ENCODE peak calls at places on chromosome 10, in five cellular contexts. M, P, H, F and O are unnamed samples.

GRCh38 chr10:43383204-43383971 is 12.0 kb downstream of the FXYD4 start:
- DNase-seq in M (peak; percentile 66), P (no peak), H (no peak), F (no peak), O (no peak)

GRCh38 chr10:90865400-90865799 is 6.4 kb upstream of the RPP30 start:
- DNase-seq in M (peak; percentile 69), P (no peak), H (no peak), F (peak; percentile 36), O (no peak)

GRCh38 chr10:50929670-50930069 is 44.2 kb upstream of the A1CF start:
- DNase-seq in M (peak; percentile 68), P (no peak), H (no peak), F (no peak), O (no peak)

GRCh38 chr10:122206471-122207065 is 64.5 kb upstream of the BTBD16 start:
- DNase-seq in M (peak; percentile 34), P (no peak), H (no peak), F (peak; percentile 45), O (no peak)

GRCh38 chr10:71697938-71698709 is 21.5 kb downstream of the C10orf105 start:
- DNase-seq in M (no peak), P (no peak), H (no peak), F (no peak), O (no peak)

GRCh38 chr10:127034790-127035189 is 129.6 kb downstream of the DOCK1 start:
- DNase-seq in M (no peak), P (peak; percentile 33), H (no peak), F (no peak), O (peak; percentile 67)

GRCh38 chr10:103197177-103197576 is 4.1 kb upstream of the NT5C2 start:
- DNase-seq in M (peak; percentile 90), P (no peak), H (no peak), F (peak; percentile 68), O (no peak)

GRCh38 chr10:60428387-60428737 is 38.7 kb upstream of the ANK3 start:
- DNase-seq in M (peak; percentile 13), P (no peak), H (no peak), F (peak; percentile 64), O (no peak)

GRCh38 chr10:100303724-100304319 is 17.3 kb upstream of the BLOC1S2 start:
- DNase-seq in M (peak; percentile 70), P (no peak), H (no peak), F (peak; percentile 35), O (peak; percentile 60)

GRCh38 chr10:127207081-127207480 is 10.7 kb upstream of the INSYN2A start:
- DNase-seq in M (peak; percentile 17), P (no peak), H (no peak), F (no peak), O (no peak)

GRCh38 chr10:688287-688620 is 1.2 kb downstream of the DIP2C start:
- DNase-seq in M (peak; percentile 57), P (no peak), H (no peak), F (no peak), O (no peak)

GRCh38 chr10:12727832-12728215 is 273.7 kb downstream of the CCDC3 start:
- DNase-seq in M (peak; percentile 43), P (peak; percentile 67), H (no peak), F (peak; percentile 73), O (no peak)

GRCh38 chr10:48996-49395 is at the start of gene TUBB8:
- DNase-seq in M (no peak), P (no peak), H (no peak), F (no peak), O (no peak)

GRCh38 chr10:72832701-72833100 is 60.8 kb upstream of the OIT3 start:
- DNase-seq in M (no peak), P (no peak), H (no peak), F (no peak), O (no peak)

GRCh38 chr10:9075420-9075819 is 1020.9 kb downstream of the GATA3 start:
- DNase-seq in M (no peak), P (no peak), H (no peak), F (no peak), O (no peak)

GRCh38 chr10:92886334-92886961 is 38.1 kb downstream of the EXOC6 start:
- DNase-seq in M (peak; percentile 2), P (no peak), H (no peak), F (peak; percentile 24), O (no peak)

GRCh38 chr10:132684164-132684891 is 101.6 kb downstream of the NKX6-2 start:
- DNase-seq in M (peak; percentile 46), P (peak; percentile 35), H (peak; percentile 63), F (peak; percentile 60), O (no peak)

GRCh38 chr10:132398566-132398991 is 1.6 kb downstream of the PWWP2B start:
- DNase-seq in M (no peak), P (no peak), H (no peak), F (no peak), O (no peak)

GRCh38 chr10:119120413-119120867 is 16.5 kb downstream of the DENND10 start:
- DNase-seq in M (peak; percentile 32), P (no peak), H (no peak), F (peak; percentile 68), O (no peak)

GRCh38 chr10:25023278-25023677 is 6.9 kb downstream of the THNSL1 start:
- DNase-seq in M (no peak), P (no peak), H (no peak), F (no peak), O (no peak)

GRCh38 chr10:28263136-28263857 is 39.6 kb downstream of the MPP7 start:
- DNase-seq in M (no peak), P (peak; percentile 48), H (no peak), F (no peak), O (no peak)

GRCh38 chr10:3482200-3482993 is 302.6 kb downstream of the KLF6 start:
- DNase-seq in M (peak; percentile 97), P (peak; percentile 54), H (peak; percentile 80), F (peak; percentile 96), O (peak; percentile 85)

GRCh38 chr10:87740232-87740631 is 77.8 kb downstream of the ATAD1 start:
- DNase-seq in M (peak; percentile 89), P (no peak), H (no peak), F (peak; percentile 40), O (no peak)
- H3K27ac ChIP-seq in M (peak overlapping the region; percentile 32), P (no peak overlapping the region), H (no peak overlapping the region), F (no peak overlapping the region), O (no peak overlapping the region)

DNA sequence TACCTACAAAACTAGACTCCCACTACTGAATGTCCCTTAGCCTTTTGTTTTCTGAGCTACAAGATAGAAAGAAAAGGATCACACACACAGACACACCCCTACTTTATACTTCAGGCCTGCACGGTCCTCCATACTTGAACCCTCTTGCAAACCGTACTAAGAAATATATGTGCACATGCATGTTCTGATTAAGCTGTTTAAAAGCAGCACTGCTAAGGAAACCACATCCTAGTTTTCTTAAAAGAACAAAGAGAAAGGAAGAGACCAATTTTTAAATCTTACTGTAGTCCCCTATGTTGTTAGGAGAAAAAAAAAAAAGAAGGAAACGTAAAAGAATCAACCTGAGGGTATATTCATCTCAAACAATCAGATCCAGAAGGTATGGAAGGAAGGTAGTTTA is 501.2 kb downstream of the PARD3 start:
- DNase-seq in M (no peak), P (no peak), H (no peak), F (no peak), O (no peak)
- H3K27ac ChIP-seq in M (no peak overlapping the region), P (no peak overlapping the region), H (no peak overlapping the region), F (no peak overlapping the region), O (no peak overlapping the region)

DNA sequence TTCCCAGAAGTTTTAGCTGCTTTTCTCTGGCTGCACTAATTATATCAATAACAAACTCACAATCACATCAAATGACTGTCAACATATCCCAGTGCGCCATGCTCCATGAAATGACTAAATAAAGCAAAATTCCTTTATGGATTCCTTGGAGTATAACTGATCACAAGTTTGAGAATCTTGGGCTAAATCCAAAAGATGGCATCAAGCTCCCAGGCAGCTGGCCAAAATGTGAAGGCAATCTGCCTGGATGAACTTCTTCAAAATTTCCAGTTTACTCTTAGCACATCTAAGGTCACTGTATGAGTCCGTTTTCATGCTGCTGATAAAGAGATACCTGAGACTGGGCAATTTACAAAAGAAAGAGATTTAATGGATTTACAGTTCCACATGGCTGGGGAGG is 210.9 kb downstream of the CCSER2 start:
- DNase-seq in M (peak; percentile 89), P (no peak), H (no peak), F (peak; percentile 37), O (no peak)
- H3K27ac ChIP-seq in M (peak overlapping the region; percentile 95), P (no peak overlapping the region), H (no peak overlapping the region), F (peak overlapping the region; percentile 78), O (no peak overlapping the region)

GRCh38 chr10:94065787-94066186 is 72.1 kb downstream of the PLCE1 start:
- DNase-seq in M (no peak), P (no peak), H (no peak), F (no peak), O (no peak)
- H3K27ac ChIP-seq in M (peak overlapping the region; percentile 39), P (no peak overlapping the region), H (no peak overlapping the region), F (no peak overlapping the region), O (no peak overlapping the region)

GRCh38 chr10:62073429-62073828 is 171.9 kb downstream of the ARID5B start:
- DNase-seq in M (peak; percentile 47), P (no peak), H (no peak), F (no peak), O (no peak)
- H3K27ac ChIP-seq in M (peak overlapping the region; percentile 63), P (no peak overlapping the region), H (no peak overlapping the region), F (no peak overlapping the region), O (no peak overlapping the region)